ENCODE peak calls at places on chromosomes 13 and 19, in six cellular contexts. H, J, K, M, E and L are unnamed samples.

GRCh38 chr19:41064974-41065569 is 23.2 kb upstream of the CYP2A13 start:
- DNase-seq in H (peak; percentile 2), J (peak; percentile 10), K (no peak), M (peak; percentile 67), E (no peak), L (peak; percentile 61)

GRCh38 chr19:32339988-32340874 is 5.2 kb upstream of the ZNF507 start:
- DNase-seq in H (no peak), J (peak; percentile 74), K (no peak), M (peak; percentile 60), E (peak; percentile 46), L (no peak)

GRCh38 chr13:59425211-59425721 is 738.5 kb downstream of the DIAPH3 start:
- DNase-seq in H (no peak), J (no peak), K (no peak), M (no peak), E (no peak), L (no peak)

GRCh38 chr19:15248648-15249559 is 16.7 kb upstream of the EPHX3 start:
- DNase-seq in H (no peak), J (no peak), K (no peak), M (no peak), E (no peak), L (no peak)

GRCh38 chr19:30084390-30084819 is 142.4 kb downstream of the URI1 start:
- DNase-seq in H (no peak), J (peak; percentile 71), K (no peak), M (no peak), E (no peak), L (no peak)

GRCh38 chr19:34366670-34367423 is 1.9 kb downstream of the GPI start:
- DNase-seq in H (no peak), J (no peak), K (no peak), M (no peak), E (no peak), L (no peak)

GRCh38 chr13:20470136-20470535 is 55.5 kb downstream of the CRYL1 start:
- DNase-seq in H (no peak), J (no peak), K (no peak), M (no peak), E (no peak), L (no peak)

GRCh38 chr19:49419173-49419572 is 4.1 kb downstream of the PTH2 start:
- DNase-seq in H (no peak), J (no peak), K (no peak), M (no peak), E (no peak), L (no peak)

GRCh38 chr19:55345101-55345817 is 5.6 kb downstream of the KMT5C start:
- DNase-seq in H (no peak), J (no peak), K (no peak), M (no peak), E (no peak), L (no peak)

GRCh38 chr13:113663934-113664333 is 3.1 kb upstream of the GRK1 start:
- DNase-seq in H (no peak), J (no peak), K (no peak), M (no peak), E (no peak), L (no peak)

GRCh38 chr13:112733112-112733511 is 43.3 kb downstream of the ATP11A start:
- DNase-seq in H (no peak), J (peak; percentile 66), K (no peak), M (no peak), E (no peak), L (no peak)

GRCh38 chr19:15112385-15112784 is 5.2 kb downstream of the SYDE1 start:
- DNase-seq in H (no peak), J (peak; percentile 49), K (no peak), M (peak; percentile 44), E (peak; percentile 24), L (peak; percentile 60)

GRCh38 chr19:6765738-6766356 is 1.4 kb downstream of the SH2D3A start:
- DNase-seq in H (peak; percentile 88), J (no peak), K (no peak), M (no peak), E (peak; percentile 19), L (peak; percentile 82)

GRCh38 chr19:7975037-7975436 is 30.4 kb downstream of the ELAVL1 start:
- DNase-seq in H (no peak), J (no peak), K (no peak), M (no peak), E (no peak), L (no peak)

GRCh38 chr13:101640797-101641400 is 188.4 kb downstream of the ITGBL1 start:
- DNase-seq in H (no peak), J (no peak), K (no peak), M (no peak), E (no peak), L (no peak)

GRCh38 chr13:66937423-66937822 is 292.7 kb downstream of the PCDH9 start:
- DNase-seq in H (no peak), J (no peak), K (no peak), M (peak; percentile 2), E (no peak), L (no peak)

GRCh38 chr19:14479985-14480694 is 5.0 kb upstream of the PTGER1 start:
- DNase-seq in H (no peak), J (peak; percentile 95), K (no peak), M (peak; percentile 86), E (no peak), L (no peak)

GRCh38 chr13:110138009-110138699 is 168.8 kb downstream of the COL4A1 start:
- DNase-seq in H (no peak), J (peak; percentile 79), K (peak; percentile 36), M (peak; percentile 56), E (peak; percentile 8), L (peak; percentile 36)

GRCh38 chr13:102881819-102882686 is 36.2 kb downstream of the ERCC5 start:
- DNase-seq in H (no peak), J (no peak), K (no peak), M (no peak), E (no peak), L (no peak)

GRCh38 chr13:113423225-113424170 is 29.8 kb downstream of the ADPRHL1 start:
- DNase-seq in H (no peak), J (no peak), K (no peak), M (no peak), E (no peak), L (no peak)

GRCh38 chr13:86788624-86789023 is 882.5 kb upstream of the SLITRK5 start:
- DNase-seq in H (no peak), J (no peak), K (no peak), M (no peak), E (no peak), L (no peak)

GRCh38 chr13:24068472-24068871 is 92.0 kb upstream of the SPATA13 start:
- DNase-seq in H (no peak), J (no peak), K (no peak), M (no peak), E (no peak), L (no peak)

GRCh38 chr19:927044-927706 is 1.3 kb downstream of the ARID3A start:
- DNase-seq in H (no peak), J (peak; percentile 78), K (no peak), M (peak; percentile 64), E (peak; percentile 85), L (no peak)

GRCh38 chr19:32814046-32814445 is 55.5 kb downstream of the SLC7A9 start:
- DNase-seq in H (no peak), J (no peak), K (no peak), M (no peak), E (no peak), L (no peak)

GRCh38 chr19:29293736-29294342 is 80.9 kb upstream of the UQCRFS1 start:
- DNase-seq in H (no peak), J (no peak), K (no peak), M (no peak), E (no peak), L (no peak)

GRCh38 chr13:75685239-75685697 is 49.1 kb downstream of the LMO7 start:
- DNase-seq in H (peak; percentile 39), J (no peak), K (no peak), M (no peak), E (peak; percentile 42), L (no peak)

GRCh38 chr13:25177012-25177411 is 4.9 kb upstream of the AMER2 start:
- DNase-seq in H (no peak), J (no peak), K (no peak), M (no peak), E (no peak), L (no peak)
- TF ChIP-seq POLR2AphosphoS5 in H (no peak), J (no peak), K (no peak), M (no peak), E (no peak), L (no peak)

GRCh38 chr13:44362394-44363040 is 11.1 kb upstream of the SERP2 start:
- DNase-seq in H (no peak), J (no peak), K (no peak), M (no peak), E (no peak), L (no peak)

GRCh38 chr13:44365899-44366298 is 7.7 kb upstream of the SERP2 start:
- DNase-seq in H (no peak), J (no peak), K (no peak), M (no peak), E (peak; percentile 21), L (no peak)

GRCh38 chr13:44364019-44364418 is 9.6 kb upstream of the SERP2 start:
- DNase-seq in H (no peak), J (no peak), K (no peak), M (no peak), E (peak; percentile 31), L (no peak)

GRCh38 chr13:44364601-44365000 is 9.0 kb upstream of the SERP2 start:
- DNase-seq in H (no peak), J (no peak), K (no peak), M (no peak), E (peak; percentile 82), L (peak; percentile 71)

GRCh38 chr13:44365008-44365407 is 8.6 kb upstream of the SERP2 start:
- DNase-seq in H (no peak), J (no peak), K (no peak), M (no peak), E (no peak), L (peak; percentile 21)
- TF ChIP-seq RAD21 in H (no peak), J (no peak), K (no peak), M (no peak), E (no peak), L (no peak)

DNA sequence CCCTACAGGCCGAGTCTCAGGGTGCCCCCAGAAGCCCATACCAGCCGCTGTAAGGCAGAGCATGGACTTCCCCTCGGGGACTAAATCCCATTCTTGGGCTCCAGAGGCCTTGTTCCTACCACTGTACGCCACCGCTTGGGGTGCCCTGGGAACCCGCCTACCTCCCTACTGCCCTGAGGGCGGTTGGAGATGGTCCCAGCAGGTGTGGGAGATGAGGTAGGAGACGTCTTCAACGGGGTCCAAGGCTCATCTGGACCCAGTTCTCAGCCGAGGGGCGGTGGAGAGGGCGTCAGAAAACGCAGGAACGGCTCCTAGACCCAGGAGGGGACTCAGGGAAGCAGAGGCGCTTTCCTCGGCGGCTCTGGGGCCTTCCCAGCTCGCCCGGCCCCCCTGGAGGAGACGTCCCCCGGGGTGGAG is 833 bp upstream of the ZIK1 start:
- DNase-seq in H (no peak), J (no peak), K (no peak), M (no peak), E (no peak), L (no peak)
- TF ChIP-seq POLR2AphosphoS5 in H (no peak), J (no peak), K (no peak), M (no peak), E (no peak), L (no peak)

GRCh38 chr19:47063874-47064273 is 15.4 kb upstream of the TMEM160 start:
- DNase-seq in H (no peak), J (no peak), K (no peak), M (no peak), E (no peak), L (no peak)

GRCh38 chr19:47056416-47056815 is 8.0 kb upstream of the TMEM160 start:
- DNase-seq in H (no peak), J (no peak), K (no peak), M (no peak), E (no peak), L (no peak)

GRCh38 chr19:47057328-47057727 is 8.9 kb upstream of the TMEM160 start:
- DNase-seq in H (no peak), J (no peak), K (no peak), M (no peak), E (no peak), L (no peak)

GRCh38 chr19:47058621-47059020 is 10.2 kb upstream of the TMEM160 start:
- DNase-seq in H (no peak), J (no peak), K (no peak), M (no peak), E (peak; percentile 79), L (no peak)
- TF ChIP-seq RAD21 in H (no peak), J (no peak), K (no peak), M (no peak), E (no peak), L (no peak)